ENCODE peak calls at places on chromosomes 5 and 9, in eight cellular contexts. J is stomach, F is tibial nerve, X is right lobe of liver, K is IMR-90, S is adrenal gland, W is prostate gland, E is Peyer's patch. U is an unnamed sample.

GRCh38 chr5:151215546-151215880 is 8.4 kb downstream of the CCDC69 start:
- DNase-seq in J (no peak), F (no peak), X (no peak), K (no peak), S (no peak), W (no peak), E (no peak), U (peak; percentile 84)

GRCh38 chr5:34751807-34752736 is 86.9 kb upstream of the TTC23L start:
- DNase-seq in J (no peak), F (no peak), X (no peak), K (no peak), S (no peak), W (no peak), E (no peak), U (no peak)

GRCh38 chr9:78835928-78836450 is 539.1 kb downstream of the PSAT1 start:
- DNase-seq in J (no peak), F (no peak), X (no peak), K (peak; percentile 29), S (no peak), W (no peak), E (no peak), U (no peak)

GRCh38 chr9:69132391-69132790 is 41.7 kb upstream of the TJP2 start:
- DNase-seq in J (no peak), F (no peak), X (no peak), K (no peak), S (no peak), W (no peak), E (no peak), U (peak; percentile 13)

GRCh38 chr5:108260105-108260857 is 121.6 kb downstream of the FBXL17 start:
- DNase-seq in J (peak; percentile 75), F (peak; percentile 82), X (peak; percentile 60), K (peak; percentile 85), S (peak; percentile 65), W (peak; percentile 74), E (peak; percentile 61), U (peak; percentile 93)

GRCh38 chr5:140785905-140786686 is at the start of gene PCDHA1:
- DNase-seq in J (no peak), F (no peak), X (no peak), K (no peak), S (no peak), W (no peak), E (no peak), U (no peak)

GRCh38 chr5:159263569-159263905 is 447 bp downstream of the UBLCP1 start:
- DNase-seq in J (no peak), F (no peak), X (no peak), K (no peak), S (no peak), W (no peak), E (no peak), U (no peak)

GRCh38 chr5:123916331-123917121 is 404.5 kb downstream of the CSNK1G3 start:
- DNase-seq in J (no peak), F (no peak), X (no peak), K (peak; percentile 65), S (no peak), W (peak; percentile 8), E (no peak), U (no peak)

GRCh38 chr5:76926329-76927105 is 26.3 kb upstream of the CRHBP start:
- DNase-seq in J (no peak), F (no peak), X (no peak), K (no peak), S (no peak), W (no peak), E (no peak), U (no peak)

GRCh38 chr5:178346607-178347334 is 114.2 kb upstream of the PHYKPL start:
- DNase-seq in J (no peak), F (no peak), X (no peak), K (no peak), S (no peak), W (no peak), E (no peak), U (no peak)

GRCh38 chr5:132072070-132072469 is 1.5 kb upstream of the CSF2 start:
- DNase-seq in J (no peak), F (no peak), X (no peak), K (no peak), S (no peak), W (no peak), E (no peak), U (no peak)

GRCh38 chr5:176157656-176158055 is 80.6 kb upstream of the SIMC1 start:
- DNase-seq in J (no peak), F (no peak), X (no peak), K (peak; percentile 71), S (no peak), W (no peak), E (no peak), U (no peak)

GRCh38 chr5:107248065-107248695 is 422.6 kb downstream of the EFNA5 start:
- DNase-seq in J (peak; percentile 69), F (peak; percentile 59), X (peak; percentile 24), K (peak; percentile 29), S (peak; percentile 18), W (peak; percentile 14), E (no peak), U (peak; percentile 41)

GRCh38 chr9:6564370-6564769 is 81.2 kb downstream of the GLDC start:
- DNase-seq in J (no peak), F (no peak), X (no peak), K (no peak), S (no peak), W (no peak), E (no peak), U (no peak)

GRCh38 chr9:38287420-38287985 is 105.0 kb upstream of the ALDH1B1 start:
- DNase-seq in J (no peak), F (no peak), X (no peak), K (no peak), S (no peak), W (no peak), E (no peak), U (no peak)

GRCh38 chr9:90884178-90884577 is 82.6 kb downstream of the SYK start:
- DNase-seq in J (no peak), F (no peak), X (no peak), K (no peak), S (no peak), W (no peak), E (no peak), U (no peak)

GRCh38 chr9:31671011-31671410 is 713.4 kb upstream of the ACO1 start:
- DNase-seq in J (no peak), F (no peak), X (no peak), K (no peak), S (no peak), W (no peak), E (no peak), U (no peak)

GRCh38 chr5:143924311-143924710 is 112.3 kb downstream of the HMHB1 start:
- DNase-seq in J (no peak), F (no peak), X (no peak), K (peak; percentile 15), S (no peak), W (no peak), E (no peak), U (no peak)

GRCh38 chr5:31962928-31963327 is 211.2 kb downstream of the GOLPH3 start:
- DNase-seq in J (no peak), F (no peak), X (no peak), K (no peak), S (no peak), W (no peak), E (no peak), U (no peak)

DNA sequence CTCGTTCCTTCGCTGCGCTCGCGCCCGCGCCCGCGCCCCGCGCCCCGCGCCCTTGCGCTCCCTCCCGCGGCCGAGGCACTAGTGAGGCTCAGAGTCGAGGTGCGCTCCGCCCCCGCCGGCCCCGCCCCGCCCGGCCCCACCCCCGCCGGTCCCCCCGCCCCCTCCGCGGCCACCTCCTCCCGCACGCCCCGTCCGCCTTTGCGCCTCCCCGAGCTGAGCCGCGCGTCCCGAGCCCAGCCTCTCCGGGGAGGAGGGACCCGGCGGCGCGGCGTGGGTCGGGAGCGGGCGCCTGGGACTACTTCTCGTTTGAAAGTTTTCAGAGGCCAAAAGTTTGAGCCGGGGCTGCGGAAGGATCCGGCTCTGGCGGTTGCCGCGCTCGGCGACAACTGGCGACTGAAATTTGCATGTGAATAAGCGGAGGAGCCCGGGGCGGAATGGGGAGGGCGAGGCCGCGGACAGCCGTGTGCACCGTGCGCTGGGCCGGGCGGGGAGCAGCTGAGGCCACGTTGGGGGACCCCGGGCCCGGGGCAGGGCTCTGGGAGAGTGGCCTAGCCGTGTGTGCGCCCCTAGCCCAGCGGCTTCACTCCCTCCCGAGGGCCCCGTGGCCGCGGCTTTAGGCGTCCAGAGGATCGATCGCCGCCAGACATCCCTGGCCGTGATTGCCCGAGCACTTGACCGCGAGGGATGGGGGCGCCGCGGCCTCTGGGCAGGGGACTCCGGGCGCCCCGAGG is at the start of gene NOTCH1:
- DNase-seq in J (peak; percentile 93), F (peak; percentile 69), X (peak; percentile 96), K (peak; percentile 87), S (peak; percentile 92), W (peak; percentile 91), E (peak; percentile 95), U (peak; percentile 98)
- TF ChIP-seq POLR2A in J (no peak), F (peak; percentile 65), X (peak; percentile 72), K (no peak), S (no peak), W (peak; percentile 76), E (no peak), U (no peak)

GRCh38 chr9:130421802-130422276 is 22.9 kb upstream of the ASS1 start:
- DNase-seq in J (no peak), F (no peak), X (no peak), K (peak; percentile 91), S (no peak), W (no peak), E (no peak), U (no peak)
- H3K4me3 ChIP-seq in J (no peak overlapping the region), F (no peak overlapping the region), X (no peak overlapping the region), K (no peak overlapping the region), S (no peak overlapping the region), W (no peak overlapping the region), E (no peak overlapping the region), U (no peak overlapping the region)

DNA sequence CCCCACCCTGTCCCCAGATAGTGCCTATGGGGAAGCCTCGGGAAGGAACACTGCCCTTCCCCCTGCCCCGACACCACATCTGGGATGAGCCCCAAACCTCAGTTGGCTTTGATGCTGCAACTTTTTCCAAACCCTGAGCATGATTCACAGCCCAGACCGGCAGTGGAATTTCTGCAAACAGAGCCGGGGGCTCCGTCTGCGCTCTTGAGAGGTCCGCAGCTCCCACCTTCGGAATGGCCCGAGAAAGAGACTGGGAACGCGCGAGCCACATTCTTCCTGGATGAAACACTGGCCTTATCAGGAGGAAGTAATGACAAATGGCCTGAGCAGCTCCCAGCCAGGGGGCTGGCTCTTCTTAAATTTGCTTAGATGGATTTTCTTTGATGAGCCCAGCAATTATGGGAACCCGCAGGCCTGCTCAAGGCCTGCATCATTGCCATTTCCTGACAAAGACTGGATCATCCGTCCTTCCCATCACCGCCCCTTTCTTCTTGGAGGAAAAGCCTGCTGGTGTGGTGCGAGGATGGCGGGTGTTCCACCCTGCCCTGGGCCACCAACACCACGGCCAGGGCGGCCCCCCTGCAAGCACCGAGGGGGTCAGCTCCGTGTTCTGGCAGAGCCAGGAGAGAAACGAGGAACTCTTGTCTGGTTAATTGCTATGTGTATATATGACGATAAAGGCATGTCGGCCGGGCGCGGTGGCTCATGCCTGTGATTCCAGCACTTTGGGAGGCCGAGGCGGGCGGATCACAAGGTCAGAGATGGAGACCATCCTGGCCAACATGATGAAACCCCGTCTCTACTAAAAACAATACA is 38.8 kb upstream of the COL5A1 start:
- DNase-seq in J (no peak), F (peak; percentile 32), X (no peak), K (peak; percentile 99), S (peak; percentile 82), W (no peak), E (no peak), U (no peak)
- TF ChIP-seq POLR2A in J (no peak), F (no peak), X (no peak), K (no peak), S (no peak), W (no peak), E (no peak), U (no peak)

GRCh38 chr5:172786736-172787462 is 15.9 kb upstream of the DUSP1 start:
- DNase-seq in J (no peak), F (no peak), X (peak; percentile 62), K (no peak), S (peak; percentile 12), W (no peak), E (no peak), U (no peak)
- H3K4me3 ChIP-seq in J (no peak overlapping the region), F (no peak overlapping the region), X (no peak overlapping the region), K (no peak overlapping the region), S (no peak overlapping the region), W (no peak overlapping the region), E (no peak overlapping the region), U (no peak overlapping the region)

U was measured in lower leg skin.